ENCODE peak calls at places on chromosomes 16 and 17, in six cellular contexts. One of them, this sample, is unnamed.

GRCh38 chr17:81911277-81911961 is at the start of gene PCYT2:
- DNase-seq in H9: peak; percentile 97
- DNase-seq in hepatocyte: peak; percentile 98
- DNase-seq in endothelial cell of umbilical vein: peak; percentile 71
- DNase-seq in activated B cell treated with CpG ODN at 0.5 μM for 24 hours: peak; percentile 84
- DNase-seq in neural crest cell: peak; percentile 76
- DNase-seq in this sample: peak; percentile 91

GRCh38 chr16:48384305-48384981 is 770 bp downstream of the SIAH1 start:
- DNase-seq in H9: peak; percentile 69
- DNase-seq in hepatocyte: peak; percentile 81
- DNase-seq in endothelial cell of umbilical vein: peak; percentile 61
- DNase-seq in activated B cell treated with CpG ODN at 0.5 μM for 24 hours: no peak
- DNase-seq in neural crest cell: peak; percentile 50
- DNase-seq in this sample: peak; percentile 64

GRCh38 chr17:28645576-28645939 is 600 bp upstream of the BLTP2 start:
- DNase-seq in H9: no peak
- DNase-seq in hepatocyte: no peak
- DNase-seq in endothelial cell of umbilical vein: no peak
- DNase-seq in activated B cell treated with CpG ODN at 0.5 μM for 24 hours: no peak
- DNase-seq in neural crest cell: no peak
- DNase-seq in this sample: no peak

GRCh38 chr16:67173808-67174705 is 3.7 kb downstream of the NOL3 start:
- DNase-seq in H9: peak; percentile 84
- DNase-seq in hepatocyte: peak; percentile 92
- DNase-seq in endothelial cell of umbilical vein: peak; percentile 90
- DNase-seq in activated B cell treated with CpG ODN at 0.5 μM for 24 hours: peak; percentile 56
- DNase-seq in neural crest cell: peak; percentile 65
- DNase-seq in this sample: no peak

GRCh38 chr16:58409316-58409973 is 17.2 kb downstream of the GINS3 start:
- DNase-seq in H9: no peak
- DNase-seq in hepatocyte: no peak
- DNase-seq in endothelial cell of umbilical vein: peak; percentile 90
- DNase-seq in activated B cell treated with CpG ODN at 0.5 μM for 24 hours: no peak
- DNase-seq in neural crest cell: no peak
- DNase-seq in this sample: no peak

GRCh38 chr16:80092686-80093085 is 448.1 kb upstream of the DYNLRB2 start:
- DNase-seq in H9: no peak
- DNase-seq in hepatocyte: no peak
- DNase-seq in endothelial cell of umbilical vein: no peak
- DNase-seq in activated B cell treated with CpG ODN at 0.5 μM for 24 hours: no peak
- DNase-seq in neural crest cell: no peak
- DNase-seq in this sample: no peak

GRCh38 chr16:53502331-53503269 is at the start of gene AKTIP:
- DNase-seq in H9: peak; percentile 54
- DNase-seq in hepatocyte: peak; percentile 80
- DNase-seq in endothelial cell of umbilical vein: peak; percentile 40
- DNase-seq in activated B cell treated with CpG ODN at 0.5 μM for 24 hours: no peak
- DNase-seq in neural crest cell: no peak
- DNase-seq in this sample: peak; percentile 40

GRCh38 chr16:74939688-74940087 is 45.2 kb downstream of the WDR59 start:
- DNase-seq in H9: no peak
- DNase-seq in hepatocyte: no peak
- DNase-seq in endothelial cell of umbilical vein: no peak
- DNase-seq in activated B cell treated with CpG ODN at 0.5 μM for 24 hours: no peak
- DNase-seq in neural crest cell: no peak
- DNase-seq in this sample: no peak

GRCh38 chr17:3710951-3711383 is 12.7 kb upstream of the HASPIN start:
- DNase-seq in H9: peak; percentile 54
- DNase-seq in hepatocyte: no peak
- DNase-seq in endothelial cell of umbilical vein: peak; percentile 64
- DNase-seq in activated B cell treated with CpG ODN at 0.5 μM for 24 hours: no peak
- DNase-seq in neural crest cell: no peak
- DNase-seq in this sample: no peak

GRCh38 chr16:68434654-68435210 is 13.6 kb downstream of the SMPD3 start:
- DNase-seq in H9: no peak
- DNase-seq in hepatocyte: peak; percentile 28
- DNase-seq in endothelial cell of umbilical vein: no peak
- DNase-seq in activated B cell treated with CpG ODN at 0.5 μM for 24 hours: no peak
- DNase-seq in neural crest cell: no peak
- DNase-seq in this sample: no peak

GRCh38 chr17:17641621-17642409 is 39.4 kb upstream of the RAI1 start:
- DNase-seq in H9: peak; percentile 88
- DNase-seq in hepatocyte: peak; percentile 86
- DNase-seq in endothelial cell of umbilical vein: peak; percentile 74
- DNase-seq in activated B cell treated with CpG ODN at 0.5 μM for 24 hours: peak; percentile 67
- DNase-seq in neural crest cell: peak; percentile 90
- DNase-seq in this sample: peak; percentile 69

GRCh38 chr16:16120382-16121184 is 102.7 kb downstream of the ABCC6 start:
- DNase-seq in H9: no peak
- DNase-seq in hepatocyte: no peak
- DNase-seq in endothelial cell of umbilical vein: peak; percentile 98
- DNase-seq in activated B cell treated with CpG ODN at 0.5 μM for 24 hours: no peak
- DNase-seq in neural crest cell: no peak
- DNase-seq in this sample: no peak

GRCh38 chr17:67076290-67076689 is 31.9 kb downstream of the CACNG1 start:
- DNase-seq in H9: no peak
- DNase-seq in hepatocyte: peak; percentile 58
- DNase-seq in endothelial cell of umbilical vein: no peak
- DNase-seq in activated B cell treated with CpG ODN at 0.5 μM for 24 hours: no peak
- DNase-seq in neural crest cell: no peak
- DNase-seq in this sample: no peak

GRCh38 chr17:27340575-27340974 is 46.7 kb downstream of the WSB1 start:
- DNase-seq in H9: no peak
- DNase-seq in hepatocyte: no peak
- DNase-seq in endothelial cell of umbilical vein: no peak
- DNase-seq in activated B cell treated with CpG ODN at 0.5 μM for 24 hours: no peak
- DNase-seq in neural crest cell: no peak
- DNase-seq in this sample: no peak

GRCh38 chr17:50102164-50102991 is 7.2 kb downstream of the PDK2 start:
- DNase-seq in H9: no peak
- DNase-seq in hepatocyte: peak; percentile 83
- DNase-seq in endothelial cell of umbilical vein: no peak
- DNase-seq in activated B cell treated with CpG ODN at 0.5 μM for 24 hours: no peak
- DNase-seq in neural crest cell: no peak
- DNase-seq in this sample: no peak

GRCh38 chr17:33163827-33164555 is 129.1 kb downstream of the ASIC2 start:
- DNase-seq in H9: no peak
- DNase-seq in hepatocyte: no peak
- DNase-seq in endothelial cell of umbilical vein: no peak
- DNase-seq in activated B cell treated with CpG ODN at 0.5 μM for 24 hours: no peak
- DNase-seq in neural crest cell: no peak
- DNase-seq in this sample: no peak

GRCh38 chr16:57367111-57367752 is 5.1 kb upstream of the CX3CL1 start:
- DNase-seq in H9: no peak
- DNase-seq in hepatocyte: no peak
- DNase-seq in endothelial cell of umbilical vein: peak; percentile 58
- DNase-seq in activated B cell treated with CpG ODN at 0.5 μM for 24 hours: no peak
- DNase-seq in neural crest cell: no peak
- DNase-seq in this sample: no peak

GRCh38 chr16:85514601-85515318 is 98.4 kb upstream of the GSE1 start:
- DNase-seq in H9: no peak
- DNase-seq in hepatocyte: peak; percentile 91
- DNase-seq in endothelial cell of umbilical vein: no peak
- DNase-seq in activated B cell treated with CpG ODN at 0.5 μM for 24 hours: no peak
- DNase-seq in neural crest cell: no peak
- DNase-seq in this sample: no peak

GRCh38 chr16:80997139-80997798 is 9.4 kb downstream of the CMC2 start:
- DNase-seq in H9: no peak
- DNase-seq in hepatocyte: peak; percentile 45
- DNase-seq in endothelial cell of umbilical vein: peak; percentile 54
- DNase-seq in activated B cell treated with CpG ODN at 0.5 μM for 24 hours: no peak
- DNase-seq in neural crest cell: no peak
- DNase-seq in this sample: no peak

GRCh38 chr16:74556375-74556922 is 50.5 kb downstream of the GLG1 start:
- DNase-seq in H9: no peak
- DNase-seq in hepatocyte: no peak
- DNase-seq in endothelial cell of umbilical vein: no peak
- DNase-seq in activated B cell treated with CpG ODN at 0.5 μM for 24 hours: no peak
- DNase-seq in neural crest cell: no peak
- DNase-seq in this sample: no peak

GRCh38 chr16:28935924-28936783 is 4.4 kb downstream of the CD19 start:
- DNase-seq in H9: peak; percentile 95
- DNase-seq in hepatocyte: peak; percentile 55
- DNase-seq in endothelial cell of umbilical vein: peak; percentile 85
- DNase-seq in activated B cell treated with CpG ODN at 0.5 μM for 24 hours: peak; percentile 74
- DNase-seq in neural crest cell: peak; percentile 27
- DNase-seq in this sample: no peak

GRCh38 chr16:22673463-22673862 is 140.5 kb upstream of the HS3ST2 start:
- DNase-seq in H9: peak; percentile 15
- DNase-seq in hepatocyte: no peak
- DNase-seq in endothelial cell of umbilical vein: no peak
- DNase-seq in activated B cell treated with CpG ODN at 0.5 μM for 24 hours: no peak
- DNase-seq in neural crest cell: no peak
- DNase-seq in this sample: no peak

GRCh38 chr17:75047398-75048098 is 523 bp downstream of the KCTD2 start:
- DNase-seq in H9: no peak
- DNase-seq in hepatocyte: peak; percentile 50
- DNase-seq in endothelial cell of umbilical vein: peak; percentile 19
- DNase-seq in activated B cell treated with CpG ODN at 0.5 μM for 24 hours: no peak
- DNase-seq in neural crest cell: no peak
- DNase-seq in this sample: peak; percentile 68

GRCh38 chr17:18858567-18859245 is 775 bp downstream of the PRPSAP2 start:
- DNase-seq in H9: no peak
- DNase-seq in hepatocyte: no peak
- DNase-seq in endothelial cell of umbilical vein: no peak
- DNase-seq in activated B cell treated with CpG ODN at 0.5 μM for 24 hours: no peak
- DNase-seq in neural crest cell: no peak
- DNase-seq in this sample: no peak

GRCh38 chr17:47208744-47209488 is at the start of gene MYL4:
- DNase-seq in H9: no peak
- DNase-seq in hepatocyte: no peak
- DNase-seq in endothelial cell of umbilical vein: no peak
- DNase-seq in activated B cell treated with CpG ODN at 0.5 μM for 24 hours: no peak
- DNase-seq in neural crest cell: no peak
- DNase-seq in this sample: no peak

GRCh38 chr16:29770250-29770929 is 7.7 kb upstream of the ZG16 start:
- DNase-seq in H9: no peak
- DNase-seq in hepatocyte: no peak
- DNase-seq in endothelial cell of umbilical vein: no peak
- DNase-seq in activated B cell treated with CpG ODN at 0.5 μM for 24 hours: no peak
- DNase-seq in neural crest cell: no peak
- DNase-seq in this sample: no peak

GRCh38 chr17:71149607-71150006 is 971.2 kb upstream of the SOX9 start:
- DNase-seq in H9: no peak
- DNase-seq in hepatocyte: no peak
- DNase-seq in endothelial cell of umbilical vein: no peak
- DNase-seq in activated B cell treated with CpG ODN at 0.5 μM for 24 hours: no peak
- DNase-seq in neural crest cell: no peak
- DNase-seq in this sample: no peak

GRCh38 chr16:5056347-5056746 is 9.4 kb downstream of the C16orf89 start:
- DNase-seq in H9: peak; percentile 81
- DNase-seq in hepatocyte: peak; percentile 46
- DNase-seq in endothelial cell of umbilical vein: peak; percentile 24
- DNase-seq in activated B cell treated with CpG ODN at 0.5 μM for 24 hours: peak; percentile 20
- DNase-seq in neural crest cell: peak; percentile 33
- DNase-seq in this sample: no peak
- TF ChIP-seq CTCF in H9: peak; percentile 82
- TF ChIP-seq CTCF in hepatocyte: peak; percentile 37
- TF ChIP-seq CTCF in endothelial cell of umbilical vein: peak; percentile 67
- TF ChIP-seq CTCF in activated B cell treated with CpG ODN at 0.5 μM for 24 hours: no peak
- TF ChIP-seq CTCF in neural crest cell: peak; percentile 52
- TF ChIP-seq CTCF in this sample: no peak

DNA sequence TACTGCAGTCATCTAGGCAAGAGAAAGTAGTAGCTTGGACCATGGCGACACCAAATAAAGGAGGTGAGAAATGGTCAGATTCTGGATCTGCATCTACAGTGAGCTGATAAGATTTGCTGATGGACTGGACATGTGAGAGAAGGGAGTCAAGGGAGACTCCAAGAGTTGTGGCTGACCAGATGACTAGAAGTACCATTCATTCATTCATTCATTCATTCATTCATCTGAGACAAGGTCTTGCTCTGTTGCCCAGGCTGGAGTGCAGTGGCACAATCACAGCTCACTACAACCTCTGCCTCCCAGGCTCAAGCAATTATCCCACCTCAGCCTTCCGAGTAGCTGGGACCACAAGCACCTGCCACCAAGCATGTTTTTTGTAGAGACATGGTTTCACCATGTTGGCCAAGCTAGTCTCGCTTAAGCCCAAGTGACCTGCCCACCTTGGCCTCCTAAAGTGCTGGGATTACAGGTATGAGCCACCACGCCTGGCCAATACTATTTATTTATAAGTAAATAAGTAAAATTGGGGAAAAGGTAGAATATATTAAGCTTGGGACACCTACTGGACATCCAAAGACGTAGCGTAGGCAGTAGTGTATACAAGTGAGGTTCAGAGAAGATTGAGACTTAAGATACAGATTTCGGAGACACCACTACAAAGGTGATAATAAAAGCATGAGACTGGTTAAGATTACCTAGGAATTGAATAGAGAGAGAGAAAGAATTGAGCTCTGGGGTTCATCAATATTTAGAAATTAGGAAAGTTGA is 15.7 kb upstream of the RNF43 start:
- DNase-seq in H9: no peak
- DNase-seq in hepatocyte: no peak
- DNase-seq in endothelial cell of umbilical vein: no peak
- DNase-seq in activated B cell treated with CpG ODN at 0.5 μM for 24 hours: no peak
- DNase-seq in neural crest cell: no peak
- DNase-seq in this sample: no peak
- TF ChIP-seq CTCF in H9: no peak
- TF ChIP-seq CTCF in hepatocyte: no peak
- TF ChIP-seq CTCF in endothelial cell of umbilical vein: no peak
- TF ChIP-seq CTCF in activated B cell treated with CpG ODN at 0.5 μM for 24 hours: no peak
- TF ChIP-seq CTCF in neural crest cell: peak; percentile 30
- TF ChIP-seq CTCF in this sample: no peak

GRCh38 chr17:15263680-15264079 is 1.4 kb downstream of the PMP22 start:
- DNase-seq in H9: peak; percentile 8
- DNase-seq in hepatocyte: no peak
- DNase-seq in endothelial cell of umbilical vein: no peak
- DNase-seq in activated B cell treated with CpG ODN at 0.5 μM for 24 hours: no peak
- DNase-seq in neural crest cell: no peak
- DNase-seq in this sample: no peak
- TF ChIP-seq CTCF in H9: no peak
- TF ChIP-seq CTCF in hepatocyte: no peak
- TF ChIP-seq CTCF in endothelial cell of umbilical vein: no peak
- TF ChIP-seq CTCF in activated B cell treated with CpG ODN at 0.5 μM for 24 hours: no peak
- TF ChIP-seq CTCF in neural crest cell: no peak
- TF ChIP-seq CTCF in this sample: no peak

DNA sequence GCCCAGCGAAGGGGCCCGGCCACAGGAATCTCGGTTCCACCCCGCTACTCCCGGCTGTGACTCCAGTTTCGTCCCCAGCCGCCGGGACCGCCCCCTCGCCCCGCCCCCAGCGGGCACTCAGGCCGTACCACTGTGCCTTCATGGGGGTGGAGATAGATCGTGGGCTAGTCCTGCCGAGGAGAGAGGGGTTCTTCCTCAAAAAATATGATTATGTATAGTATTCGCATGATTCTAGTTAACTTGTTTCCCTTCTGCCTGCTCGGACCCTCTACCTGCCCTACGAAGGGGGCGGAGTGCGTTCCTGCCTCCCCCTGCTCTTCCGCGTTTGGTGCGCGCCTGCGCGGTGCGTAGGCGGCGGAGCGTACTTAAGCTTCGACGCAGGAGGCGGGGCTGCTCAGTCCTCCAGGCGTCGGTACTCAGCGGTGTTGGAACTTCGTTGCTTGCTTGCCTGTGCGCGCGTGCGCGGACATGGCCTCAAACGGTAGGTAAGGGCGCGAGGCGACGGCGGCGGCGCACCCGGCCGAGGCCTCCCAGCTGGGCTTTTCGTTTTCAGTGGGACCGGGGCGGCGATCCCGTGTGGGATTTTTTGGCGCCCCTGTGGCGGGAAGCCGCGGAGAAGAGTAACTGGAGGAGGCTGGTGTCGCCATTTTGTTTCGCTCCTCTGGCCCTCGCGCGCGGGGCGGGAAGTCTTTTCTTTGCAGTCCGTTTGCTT is at the start of gene FUS:
- DNase-seq in H9: peak; percentile 86
- DNase-seq in hepatocyte: peak; percentile 96
- DNase-seq in endothelial cell of umbilical vein: peak; percentile 90
- DNase-seq in activated B cell treated with CpG ODN at 0.5 μM for 24 hours: peak; percentile 91
- DNase-seq in neural crest cell: peak; percentile 87
- DNase-seq in this sample: peak; percentile 96
- TF ChIP-seq CTCF in H9: no peak
- TF ChIP-seq CTCF in hepatocyte: no peak
- TF ChIP-seq CTCF in endothelial cell of umbilical vein: no peak
- TF ChIP-seq CTCF in activated B cell treated with CpG ODN at 0.5 μM for 24 hours: no peak
- TF ChIP-seq CTCF in neural crest cell: no peak
- TF ChIP-seq CTCF in this sample: no peak